ENCODE peak calls at places on chromosomes 11 and 22, in five cellular contexts. H, W, Y, Z and I are unnamed samples.

GRCh38 chr11:68827733-68828132 is 14.0 kb downstream of the CPT1A start:
- DNase-seq in H (no peak), Y (no peak), Z (no peak), W (no peak), I (no peak)

GRCh38 chr11:108589136-108589535 is 4.4 kb downstream of the EXPH5 start:
- DNase-seq in Y (no peak), W (no peak), H (no peak), Z (no peak), I (no peak)

GRCh38 chr22:33743756-33744155 is 176.5 kb downstream of the LARGE1 start:
- DNase-seq in Z (no peak), H (no peak), W (no peak), Y (no peak), I (no peak)

GRCh38 chr22:29689872-29690213 is 30.0 kb upstream of the CABP7 start:
- DNase-seq in H (peak; percentile 76), W (no peak), Z (peak; percentile 47), Y (no peak), I (no peak)

GRCh38 chr11:115226556-115226955 is 277.7 kb downstream of the CADM1 start:
- DNase-seq in W (peak; percentile 78), H (no peak), Y (no peak), Z (no peak), I (peak; percentile 49)

GRCh38 chr11:108624196-108624925 is 30.8 kb upstream of the EXPH5 start:
- DNase-seq in Y (no peak), W (no peak), Z (no peak), H (no peak), I (no peak)

GRCh38 chr22:25366408-25366807 is 147.0 kb downstream of the CRYBB2 start:
- DNase-seq in Y (no peak), Z (no peak), W (no peak), H (peak; percentile 49), I (no peak)

GRCh38 chr11:47327025-47327424 is 25.5 kb downstream of the MYBPC3 start:
- DNase-seq in W (no peak), Z (no peak), Y (no peak), H (no peak), I (no peak)

GRCh38 chr11:44269369-44270351 is 40.3 kb downstream of the ALX4 start:
- DNase-seq in Z (no peak), H (no peak), W (peak; percentile 22), Y (no peak), I (no peak)

GRCh38 chr22:36829370-36830002 is 12.7 kb upstream of the PVALB start:
- DNase-seq in H (no peak), Y (no peak), W (no peak), Z (no peak), I (no peak)

GRCh38 chr11:73531386-73531785 is 66.5 kb downstream of the FAM168A start:
- DNase-seq in H (no peak), Y (no peak), W (no peak), Z (no peak), I (no peak)

GRCh38 chr22:25666308-25666707 is 75.7 kb upstream of the MYO18B start:
- DNase-seq in Z (no peak), W (no peak), H (peak; percentile 73), Y (no peak), I (no peak)

GRCh38 chr11:114307524-114308203 is 11.5 kb downstream of the NNMT start:
- DNase-seq in W (no peak), Z (no peak), Y (no peak), H (peak; percentile 62), I (peak; percentile 94)

GRCh38 chr11:11672101-11672500 is 50.3 kb upstream of the GALNT18 start:
- DNase-seq in H (no peak), Z (no peak), Y (no peak), W (no peak), I (no peak)

GRCh38 chr22:27107824-27108223 is 450.4 kb downstream of the MIAT start:
- DNase-seq in Z (no peak), Y (no peak), W (peak; percentile 97), H (peak; percentile 74), I (peak; percentile 79)

GRCh38 chr11:64932324-64932723 is 3.4 kb downstream of the GPHA2 start:
- DNase-seq in H (no peak), Z (no peak), Y (no peak), W (no peak), I (no peak)

GRCh38 chr11:65858354-65859133 is 564 bp upstream of the CFL1 start:
- DNase-seq in Z (peak; percentile 94), W (no peak), H (no peak), Y (no peak), I (no peak)

GRCh38 chr11:30585067-30585891 is 874 bp downstream of the MPPED2 start:
- DNase-seq in W (no peak), Y (no peak), H (peak; percentile 67), Z (peak; percentile 33), I (no peak)

GRCh38 chr22:41565403-41566054 is 4.7 kb downstream of the CSDC2 start:
- DNase-seq in Y (no peak), H (no peak), Z (no peak), W (no peak), I (no peak)

GRCh38 chr22:26185190-26185589 is 15.9 kb downstream of the SEZ6L start:
- DNase-seq in H (no peak), Z (no peak), Y (no peak), W (no peak), I (no peak)

GRCh38 chr11:109547356-109548027 is 125.5 kb downstream of the C11orf87 start:
- DNase-seq in H (no peak), W (peak; percentile 45), Y (no peak), Z (no peak), I (peak; percentile 71)

GRCh38 chr11:27201454-27202302 is 161.1 kb downstream of the BBOX1 start:
- DNase-seq in H (peak; percentile 70), Y (peak; percentile 47), Z (peak; percentile 98), W (no peak), I (peak; percentile 87)

GRCh38 chr11:118608268-118609214 is 1.1 kb downstream of the PHLDB1 start:
- DNase-seq in H (peak; percentile 89), W (no peak), Z (peak; percentile 8), Y (no peak), I (no peak)

GRCh38 chr11:3037945-3038271 is 19.3 kb downstream of the CARS1 start:
- DNase-seq in W (no peak), Y (no peak), H (no peak), Z (no peak), I (no peak)

GRCh38 chr11:396511-396947 is 2.5 kb downstream of the PKP3 start:
- DNase-seq in H (no peak), Y (no peak), Z (no peak), W (no peak), I (no peak)

GRCh38 chr11:75827562-75827961 is 12.6 kb downstream of the UVRAG start:
- DNase-seq in Y (no peak), W (no peak), Z (no peak), H (no peak), I (no peak)

GRCh38 chr11:16361108-16361869 is 4.9 kb upstream of the SOX6 start:
- DNase-seq in Z (peak; percentile 91), W (no peak), H (no peak), Y (no peak), I (no peak)

GRCh38 chr22:26322179-26322905 is 106.7 kb upstream of the ASPHD2 start:
- DNase-seq in Y (no peak), W (peak; percentile 76), H (no peak), Z (no peak), I (peak; percentile 95)

GRCh38 chr22:46418827-46419226 is 83.3 kb downstream of the TRMU start:
- DNase-seq in Y (no peak), Z (no peak), H (peak; percentile 44), W (no peak), I (no peak)